ENCODE peak calls at places on chromosomes 4 and X, in five cellular contexts. Z, T, V, E and U are unnamed samples.

GRCh38 chrX:133390647-133391046 is 24.6 kb downstream of the GPC4 start:
- DNase-seq in E (no peak), T (no peak), V (no peak), Z (no peak), U (no peak)

GRCh38 chr4:133152330-133152791 is 3.3 kb downstream of the PCDH10 start:
- DNase-seq in V (no peak), T (no peak), Z (no peak), E (peak), U (no peak)

GRCh38 chr4:98193459-98194105 is 50.3 kb upstream of the STPG2 start:
- DNase-seq in Z (no peak), T (no peak), E (no peak), V (no peak), U (no peak)

GRCh38 chr4:39054497-39054896 is 7.5 kb upstream of the KLHL5 start:
- DNase-seq in Z (no peak), T (no peak), V (no peak), E (no peak), U (no peak)

GRCh38 chrX:108439434-108439883 is at the start of gene COL4A5:
- DNase-seq in T (no peak), Z (peak), E (peak), V (peak), U (peak)

GRCh38 chr4:24913099-24913445 is 230 bp upstream of the CCDC149 start:
- DNase-seq in Z (no peak), V (no peak), T (no peak), E (no peak), U (peak)

GRCh38 chr4:37383579-37384229 is 139.2 kb downstream of the NWD2 start:
- DNase-seq in E (peak), V (no peak), Z (peak), T (no peak), U (peak)

GRCh38 chr4:61201562-61202099 is 1.5 kb downstream of the ADGRL3 start:
- DNase-seq in T (no peak), V (no peak), Z (peak), E (peak), U (peak)

GRCh38 chr4:55781809-55782208 is 37.8 kb upstream of the EXOC1L start:
- DNase-seq in E (no peak), Z (no peak), T (no peak), V (no peak), U (no peak)

GRCh38 chrX:18973527-18974192 is 10.3 kb downstream of the PHKA2 start:
- DNase-seq in T (no peak), V (no peak), E (no peak), Z (no peak), U (peak)

GRCh38 chr4:118224239-118224829 is 128.5 kb downstream of the PRSS12 start:
- DNase-seq in V (peak), Z (peak), T (no peak), E (no peak), U (no peak)

GRCh38 chr4:89590102-89590501 is 246.9 kb downstream of the SNCA start:
- DNase-seq in E (peak), V (no peak), Z (no peak), T (no peak), U (no peak)

GRCh38 chr4:1028574-1029220 is 17.3 kb downstream of the FGFRL1 start:
- DNase-seq in T (no peak), Z (no peak), E (no peak), V (no peak), U (no peak)

GRCh38 chrX:130110379-130111219 is at the start of gene ELF4:
- DNase-seq in V (no peak), T (peak), Z (peak), E (peak), U (no peak)

GRCh38 chr4:38050560-38051350 is 90.6 kb downstream of the PTTG2 start:
- DNase-seq in E (no peak), V (no peak), T (no peak), Z (no peak), U (no peak)

GRCh38 chr4:24793219-24794005 is 2.0 kb upstream of the SOD3 start:
- DNase-seq in Z (no peak), E (no peak), T (no peak), V (no peak), U (no peak)

GRCh38 chrX:56995271-56995994 is at the start of gene SPIN3:
- DNase-seq in E (peak), Z (peak), T (peak), V (peak), U (peak)

GRCh38 chr4:120977435-120977997 is 55.0 kb upstream of the PRDM5 start:
- DNase-seq in T (no peak), E (peak), Z (peak), V (peak), U (peak)

GRCh38 chr4:189117426-189117825 is 823.2 kb upstream of the FRG1 start:
- DNase-seq in T (no peak), E (peak), V (peak), Z (no peak), U (no peak)

GRCh38 chr4:86891785-86892638 is at the start of gene C4orf36:
- DNase-seq in T (peak), Z (peak), V (no peak), E (peak), U (peak)

GRCh38 chr4:169741569-169741968 is 16.2 kb downstream of the HPF1 start:
- DNase-seq in V (no peak), E (no peak), T (no peak), Z (no peak), U (no peak)

GRCh38 chr4:137614491-137614890 is 82.2 kb upstream of the PCDH18 start:
- DNase-seq in E (no peak), Z (no peak), T (no peak), V (no peak), U (no peak)

GRCh38 chrX:36867143-36867542 is 141.0 kb upstream of the FAM47C start:
- DNase-seq in Z (peak), E (no peak), V (peak), T (no peak), U (no peak)

GRCh38 chr4:183256756-183257385 is 63.2 kb downstream of the CLDN22 start:
- DNase-seq in Z (peak), T (peak), V (no peak), E (peak), U (peak)

GRCh38 chr4:38730830-38731646 is 51.8 kb downstream of the TLR10 start:
- DNase-seq in V (peak), Z (peak), T (peak), E (peak), U (peak)

GRCh38 chr4:177699365-177700213 is 257.4 kb upstream of the AGA start:
- DNase-seq in T (no peak), Z (no peak), V (no peak), E (no peak), U (no peak)

GRCh38 chr4:1330761-1331590 is 16.0 kb upstream of the UVSSA start:
- DNase-seq in T (peak), Z (peak), E (no peak), V (no peak), U (no peak)

GRCh38 chrX:44462851-44463250 is 79.8 kb downstream of the FUNDC1 start:
- DNase-seq in V (no peak), E (no peak), Z (no peak), T (no peak), U (no peak)

GRCh38 chr4:75973770-75974169 is 17.0 kb downstream of the SDAD1 start:
- DNase-seq in T (no peak), E (no peak), Z (no peak), V (no peak), U (no peak)

GRCh38 chr4:137267024-137267423 is 265.3 kb downstream of the PCDH18 start:
- DNase-seq in V (peak), E (no peak), Z (no peak), T (no peak), U (no peak)

GRCh38 chr4:186020106-186020792 is 48.7 kb upstream of the TLR3 start:
- DNase-seq in T (no peak), V (no peak), E (peak), Z (no peak), U (no peak)

GRCh38 chrX:70032797-70033196 is 16.9 kb downstream of the AWAT2 start:
- DNase-seq in V (no peak), T (no peak), Z (no peak), E (no peak), U (no peak)

GRCh38 chrX:110381216-110381615 is 22.6 kb downstream of the RTL9 start:
- DNase-seq in V (no peak), E (no peak), T (no peak), Z (no peak), U (no peak)

GRCh38 chr4:147546341-147546740 is 65.4 kb downstream of the EDNRA start:
- DNase-seq in Z (no peak), T (no peak), V (peak), E (no peak), U (no peak)

GRCh38 chr4:26459756-26460530 is 30.3 kb downstream of the CCKAR start:
- DNase-seq in V (no peak), T (no peak), E (no peak), Z (no peak), U (no peak)